ENCODE peak calls at places on chromosomes 12 and 14, in four cellular contexts. B is HCT116, H is SK-N-SH, W is K562. T is an unnamed sample.

GRCh38 chr14:90487031-90487430 is 90.2 kb downstream of the CALM1 start:
- DNase-seq in B (no peak), H (peak), W (no peak), T (no peak)

GRCh38 chr12:44749566-44749965 is 126.5 kb downstream of the NELL2 start:
- DNase-seq in B (no peak), H (no peak), W (no peak), T (no peak)

GRCh38 chr12:115691123-115691522 is 586.4 kb downstream of the MED13L start:
- DNase-seq in B (peak), H (no peak), W (no peak), T (no peak)

GRCh38 chr12:117857632-117858274 is 111.0 kb downstream of the KSR2 start:
- DNase-seq in B (no peak), H (peak), W (peak), T (peak)

GRCh38 chr12:65518771-65519170 is 240.3 kb downstream of the MSRB3 start:
- DNase-seq in B (no peak), H (no peak), W (no peak), T (no peak)

GRCh38 chr12:63779498-63780481 is at the start of gene RXYLT1:
- DNase-seq in B (peak), H (peak), W (peak), T (peak)

GRCh38 chr12:3492868-3493224 is 1.8 kb downstream of the PRMT8 start:
- DNase-seq in B (no peak), H (no peak), W (no peak), T (no peak)

GRCh38 chr12:46585854-46586621 is 213.5 kb upstream of the SLC38A2 start:
- DNase-seq in B (peak), H (no peak), W (peak), T (peak)

GRCh38 chr12:115378296-115378695 is 694.3 kb upstream of the TBX3 start:
- DNase-seq in B (no peak), H (peak), W (no peak), T (no peak)

GRCh38 chr12:31813305-31813704 is 84.5 kb upstream of the AMN1 start:
- DNase-seq in B (no peak), H (no peak), W (peak), T (peak)

GRCh38 chr14:90300649-90301048 is 31.1 kb downstream of the NRDE2 start:
- DNase-seq in B (no peak), H (no peak), W (no peak), T (peak)

GRCh38 chr12:67592228-67593011 is 56.1 kb upstream of the DYRK2 start:
- DNase-seq in B (peak), H (no peak), W (no peak), T (no peak)

GRCh38 chr12:19186722-19187661 is 57.5 kb downstream of the PLEKHA5 start:
- DNase-seq in B (peak), H (peak), W (peak), T (peak)

GRCh38 chr12:106566771-106567170 is 16.0 kb upstream of the RFX4 start:
- DNase-seq in B (no peak), H (no peak), W (no peak), T (no peak)

GRCh38 chr12:124592481-124593160 is 25.2 kb upstream of the NCOR2 start:
- DNase-seq in B (no peak), H (no peak), W (no peak), T (peak)

GRCh38 chr12:14167005-14167628 is 185.7 kb upstream of the GRIN2B start:
- DNase-seq in B (peak), H (peak), W (peak), T (peak)

GRCh38 chr12:116892318-116892717 is 11.1 kb upstream of the HRK start:
- DNase-seq in B (no peak), H (no peak), W (no peak), T (no peak)

GRCh38 chr14:95548328-95548929 is 13.6 kb downstream of the GLRX5 start:
- DNase-seq in B (no peak), H (no peak), W (no peak), T (no peak)

GRCh38 chr12:108616941-108617858 is 16.5 kb downstream of the SELPLG start:
- DNase-seq in B (no peak), H (no peak), W (no peak), T (peak)

GRCh38 chr14:63435838-63436237 is 107.3 kb downstream of the PPP2R5E start:
- DNase-seq in B (no peak), H (no peak), W (no peak), T (no peak)

GRCh38 chr12:103647267-103647666 is 60.2 kb downstream of the STAB2 start:
- DNase-seq in B (no peak), H (no peak), W (no peak), T (no peak)

GRCh38 chr14:49621114-49621881 is 699 bp downstream of the MGAT2 start:
- DNase-seq in B (no peak), H (peak), W (no peak), T (peak)

GRCh38 chr12:88579572-88579940 is 715 bp downstream of the KITLG start:
- DNase-seq in B (no peak), H (peak), W (no peak), T (no peak)

GRCh38 chr12:1277905-1278304 is 286.9 kb downstream of the ERC1 start:
- DNase-seq in B (no peak), H (no peak), W (no peak), T (peak)

GRCh38 chr12:27982380-27982779 is 9.8 kb upstream of the PTHLH start:
- DNase-seq in B (no peak), H (no peak), W (no peak), T (no peak)

GRCh38 chr12:121947966-121948365 is 29.6 kb downstream of the CFAP251 start:
- DNase-seq in B (no peak), H (no peak), W (no peak), T (no peak)

GRCh38 chr12:53233671-53234091 is 1.7 kb upstream of the RARG start:
- DNase-seq in B (no peak), H (no peak), W (no peak), T (no peak)

GRCh38 chr14:37170993-37171392 is 1.4 kb downstream of the SLC25A21 start:
- DNase-seq in B (no peak), H (no peak), W (no peak), T (no peak)

GRCh38 chr12:53044052-53044581 is 5.7 kb upstream of the TNS2 start:
- DNase-seq in B (no peak), H (peak), W (peak), T (peak)

GRCh38 chr14:58488550-58488949 is 61.0 kb downstream of the KIAA0586 start:
- DNase-seq in B (no peak), H (no peak), W (no peak), T (peak)

GRCh38 chr14:22472935-22473854 is 115.8 kb downstream of the DAD1 start:
- DNase-seq in B (peak), H (peak), W (peak), T (peak)

GRCh38 chr12:89721291-89721987 is 12.8 kb upstream of the ATP2B1 start:
- DNase-seq in B (no peak), H (no peak), W (no peak), T (peak)

GRCh38 chr14:54623279-54624004 is 56.5 kb downstream of the SAMD4A start:
- DNase-seq in B (no peak), H (no peak), W (no peak), T (no peak)

GRCh38 chr12:58532855-58533608 is 387.3 kb downstream of the LRIG3 start:
- DNase-seq in B (no peak), H (no peak), W (no peak), T (no peak)

GRCh38 chr12:94872007-94872653 is 131.4 kb downstream of the NDUFA12 start:
- DNase-seq in B (no peak), H (no peak), W (no peak), T (no peak)

GRCh38 chr14:91009501-91010152 is 50.8 kb downstream of the RPS6KA5 start:
- DNase-seq in B (no peak), H (no peak), W (no peak), T (peak)

GRCh38 chr14:88834883-88835431 is 10.5 kb downstream of the TTC8 start:
- DNase-seq in B (no peak), H (no peak), W (no peak), T (no peak)

GRCh38 chr12:55019784-55020183 is at the start of gene NEUROD4:
- DNase-seq in B (peak), H (no peak), W (peak), T (peak)

GRCh38 chr12:109752117-109753053 is 38.8 kb downstream of the FAM222A start:
- DNase-seq in B (no peak), H (peak), W (no peak), T (no peak)

GRCh38 chr14:77105118-77105517 is 7.1 kb downstream of the CIPC start:
- DNase-seq in B (no peak), H (no peak), W (no peak), T (no peak)

GRCh38 chr12:85733441-85733840 is 102.8 kb downstream of the RASSF9 start:
- DNase-seq in B (no peak), H (no peak), W (no peak), T (no peak)
- TF ChIP-seq MAX in B (no peak), H (no peak), W (no peak), T (no peak)

GRCh38 chr14:101124860-101125259 is 221.3 kb upstream of the RTL1 start:
- DNase-seq in B (no peak), H (no peak), W (no peak), T (no peak)
- TF ChIP-seq MAX in B (no peak), H (no peak), W (no peak), T (no peak)

GRCh38 chr14:24135584-24135833 is 485 bp upstream of the PSME1 start:
- DNase-seq in B (no peak), H (no peak), W (no peak), T (no peak)
- TF ChIP-seq MAX in B (no peak), H (no peak), W (no peak), T (no peak)

DNA sequence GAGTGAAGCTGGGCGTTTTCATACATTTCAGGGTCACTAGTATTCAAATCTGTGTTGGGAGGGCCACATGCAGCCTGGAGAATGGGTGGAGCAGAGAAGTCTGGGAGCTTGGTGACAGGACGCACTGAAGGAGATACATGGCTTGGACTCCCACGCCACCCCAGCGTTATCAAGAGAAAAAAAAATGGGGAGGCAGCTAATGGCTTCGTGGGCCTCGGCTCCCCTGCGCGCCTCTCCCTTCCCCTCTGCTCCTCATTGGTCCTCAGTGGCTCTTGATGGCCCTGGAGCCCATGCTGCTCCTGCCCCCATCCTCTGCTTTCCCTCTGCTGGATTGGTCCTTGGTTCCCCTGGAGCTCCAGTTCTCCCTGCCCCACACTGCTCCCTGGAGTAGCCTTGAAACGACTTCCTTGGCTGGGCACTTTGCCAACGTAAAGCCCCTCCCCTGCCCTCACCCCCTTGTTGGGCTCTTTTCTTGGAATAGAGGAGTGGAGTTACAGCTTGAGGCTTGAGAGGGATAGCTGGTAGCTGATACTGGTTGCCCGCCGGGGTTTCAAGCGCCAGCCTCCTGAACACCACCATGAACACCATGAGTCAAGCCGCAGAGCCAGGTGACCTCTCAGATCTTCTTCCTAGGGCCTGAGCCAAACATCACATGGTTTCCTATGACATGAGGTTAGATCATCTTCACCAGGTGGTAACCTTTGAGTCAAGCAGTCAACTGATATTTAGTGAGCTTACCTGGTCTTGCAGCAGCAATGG is 139.7 kb downstream of the PRKCH start:
- DNase-seq in B (no peak), H (no peak), W (peak), T (no peak)
- TF ChIP-seq MAX in B (peak), H (no peak), W (no peak), T (no peak)

DNA sequence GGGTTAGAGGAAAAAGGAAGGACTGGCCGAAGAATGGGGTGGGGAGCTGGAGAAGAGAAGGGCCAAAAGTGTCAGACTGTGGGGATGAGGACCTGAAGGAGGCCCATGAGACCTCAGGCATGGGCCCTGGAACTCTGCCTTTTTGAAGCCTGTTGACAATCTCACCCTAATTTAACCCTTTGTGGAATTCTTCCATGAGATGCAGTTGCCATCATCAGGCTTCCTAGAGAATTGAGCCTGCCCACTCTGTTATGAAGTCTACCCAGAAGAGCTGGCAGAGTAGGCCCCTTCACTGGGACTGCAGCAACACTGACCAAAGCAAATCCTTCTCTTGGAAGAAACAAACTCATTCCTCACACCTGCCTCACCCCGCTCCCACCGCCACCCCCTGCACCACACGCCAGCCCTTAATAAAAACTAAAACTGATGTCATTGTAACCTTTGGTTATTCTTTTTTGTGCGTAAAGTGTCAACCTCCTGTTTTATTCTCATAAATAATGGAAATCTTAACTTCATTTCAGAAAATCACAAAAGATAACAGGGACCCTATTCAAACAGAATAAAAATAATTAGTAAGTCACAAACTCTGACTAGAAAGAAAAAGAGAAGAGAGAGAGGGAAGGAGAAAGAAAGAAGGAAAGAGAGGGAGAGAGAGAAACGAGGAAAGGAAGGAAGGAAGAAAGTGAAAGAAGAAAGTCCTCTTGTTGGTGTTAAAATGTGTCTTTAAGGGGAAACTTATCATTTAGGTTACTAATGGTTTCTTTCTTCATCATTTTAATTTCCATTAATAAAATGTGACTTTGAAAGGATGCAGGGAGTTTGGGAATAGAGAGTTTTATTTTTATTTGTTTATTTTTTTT is 61.3 kb downstream of the CRADD start:
- DNase-seq in B (no peak), H (no peak), W (no peak), T (no peak)
- TF ChIP-seq MAX in B (no peak), H (no peak), W (no peak), T (no peak)

GRCh38 chr14:33986804-33987203 is 35.9 kb upstream of the EGLN3 start:
- DNase-seq in B (peak), H (no peak), W (no peak), T (peak)
- TF ChIP-seq MAX in B (no peak), H (no peak), W (no peak), T (no peak)

GRCh38 chr12:6080149-6081045 is 44.1 kb downstream of the VWF start:
- DNase-seq in B (no peak), H (no peak), W (no peak), T (no peak)
- TF ChIP-seq MAX in B (no peak), H (no peak), W (no peak), T (no peak)

DNA sequence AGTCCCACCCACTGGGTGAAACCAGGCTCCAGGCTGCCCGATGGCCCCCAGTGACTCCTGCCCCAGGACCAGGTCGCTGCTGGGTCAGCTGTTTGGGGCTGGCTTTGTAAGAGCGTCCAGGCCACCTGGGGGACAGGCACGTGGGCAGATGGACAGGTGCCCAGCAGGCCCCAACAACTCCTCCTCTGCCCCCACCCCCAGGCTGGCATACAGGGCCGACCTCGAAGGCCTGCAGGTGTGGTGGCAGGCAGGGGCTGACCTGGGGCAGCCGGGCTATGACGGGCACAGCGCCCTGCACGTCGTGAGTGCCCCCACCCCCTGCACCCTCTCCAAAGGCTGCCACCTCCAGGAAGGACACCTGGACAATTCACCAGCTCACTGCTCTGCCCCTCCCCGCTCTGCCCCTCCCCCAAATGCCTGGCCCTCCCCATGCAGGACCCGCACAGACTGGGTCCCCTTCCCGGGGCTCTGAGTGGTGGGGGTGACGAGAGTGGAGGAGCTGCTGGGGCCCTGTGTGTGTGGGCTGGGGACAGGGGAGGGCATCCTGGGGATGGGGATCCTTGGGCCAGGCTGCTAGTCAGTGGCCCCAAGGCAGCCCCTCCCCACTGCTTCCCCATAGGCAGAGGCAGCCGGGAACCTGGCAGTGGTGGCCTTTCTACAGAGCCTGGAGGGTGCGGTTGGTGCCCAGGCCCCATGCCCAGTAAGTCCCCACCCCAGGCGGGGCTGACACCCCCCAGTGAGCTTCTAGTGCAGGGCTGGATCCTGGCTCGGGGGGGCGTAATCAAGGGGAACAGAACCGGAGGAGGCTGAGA is 26.0 kb downstream of the ASPG start:
- DNase-seq in B (no peak), H (no peak), W (no peak), T (no peak)
- TF ChIP-seq MAX in B (no peak), H (no peak), W (no peak), T (no peak)